ENCODE peak calls at places on chromosomes 11 and 22, in six cellular contexts. Z is heart left ventricle, O is IMR-90, Y is suprapubic skin, G is tibial nerve, Q is A549. N is an unnamed sample.

GRCh38 chr11:100151944-100152343 is 535.1 kb upstream of the ARHGAP42 start:
- DNase-seq in Z (no peak), O (no peak), Y (no peak), G (no peak), Q (peak), N (peak)

GRCh38 chr11:86670179-86670578 is 2.2 kb downstream of the ME3 start:
- DNase-seq in Z (no peak), O (peak), Y (no peak), G (no peak), Q (no peak), N (no peak)

GRCh38 chr11:106717222-106717621 is 301.1 kb downstream of the GUCY1A2 start:
- DNase-seq in Z (no peak), O (no peak), Y (no peak), G (no peak), Q (no peak), N (no peak)

GRCh38 chr22:36369004-36369921 is 18.5 kb downstream of the MYH9 start:
- DNase-seq in Z (no peak), O (peak), Y (no peak), G (no peak), Q (no peak), N (no peak)

GRCh38 chr11:60699282-60699681 is at the start of gene MS4A8:
- DNase-seq in Z (no peak), O (no peak), Y (no peak), G (no peak), Q (no peak), N (no peak)

GRCh38 chr22:45923812-45924211 is 53.1 kb downstream of the WNT7B start:
- DNase-seq in Z (no peak), O (no peak), Y (no peak), G (no peak), Q (no peak), N (no peak)

GRCh38 chr11:78766997-78767396 is 192.3 kb upstream of the NARS2 start:
- DNase-seq in Z (no peak), O (no peak), Y (no peak), G (no peak), Q (no peak), N (no peak)

GRCh38 chr11:10398525-10398924 is 56.5 kb upstream of the AMPD3 start:
- DNase-seq in Z (no peak), O (no peak), Y (no peak), G (peak), Q (peak), N (no peak)

GRCh38 chr11:94826415-94826814 is 58.3 kb downstream of the AMOTL1 start:
- DNase-seq in Z (no peak), O (no peak), Y (no peak), G (no peak), Q (no peak), N (no peak)

GRCh38 chr22:27149886-27150529 is 492.6 kb downstream of the MIAT start:
- DNase-seq in Z (no peak), O (peak), Y (no peak), G (no peak), Q (no peak), N (no peak)

GRCh38 chr11:128434411-128434810 is 152.9 kb downstream of the ETS1 start:
- DNase-seq in Z (no peak), O (no peak), Y (no peak), G (no peak), Q (no peak), N (no peak)

GRCh38 chr11:36354221-36355003 is 58.3 kb downstream of the PRR5L start:
- DNase-seq in Z (no peak), O (peak), Y (no peak), G (no peak), Q (no peak), N (no peak)

GRCh38 chr22:39290724-39291161 is 28.7 kb downstream of the RPL3 start:
- DNase-seq in Z (peak), O (peak), Y (no peak), G (peak), Q (peak), N (peak)

GRCh38 chr22:36860821-36861659 is at the start of gene NCF4:
- DNase-seq in Z (peak), O (no peak), Y (no peak), G (peak), Q (no peak), N (peak)

GRCh38 chr11:1147792-1148191 is 10.0 kb upstream of the MUC5AC start:
- DNase-seq in Z (no peak), O (no peak), Y (no peak), G (no peak), Q (no peak), N (no peak)

GRCh38 chr22:35066768-35067167 is 810 bp downstream of the ISX start:
- DNase-seq in Z (no peak), O (no peak), Y (peak), G (no peak), Q (no peak), N (peak)

GRCh38 chr11:96187779-96188624 is 155.0 kb downstream of the MAML2 start:
- DNase-seq in Z (no peak), O (peak), Y (no peak), G (no peak), Q (peak), N (no peak)

GRCh38 chr11:4035985-4036384 is 58.6 kb upstream of the RRM1 start:
- DNase-seq in Z (no peak), O (no peak), Y (no peak), G (no peak), Q (no peak), N (no peak)

GRCh38 chr11:115499891-115500290 is 4.3 kb downstream of the CADM1 start:
- DNase-seq in Z (no peak), O (no peak), Y (no peak), G (no peak), Q (no peak), N (no peak)

GRCh38 chr22:45042263-45042662 is 32.5 kb upstream of the PHF21B start:
- DNase-seq in Z (no peak), O (no peak), Y (no peak), G (no peak), Q (no peak), N (no peak)

GRCh38 chr22:22109693-22110466 is 127.3 kb upstream of the TOP3B start:
- DNase-seq in Z (no peak), O (no peak), Y (no peak), G (no peak), Q (no peak), N (no peak)

GRCh38 chr11:12446863-12447262 is 69.5 kb downstream of the PARVA start:
- DNase-seq in Z (no peak), O (no peak), Y (no peak), G (no peak), Q (no peak), N (no peak)

GRCh38 chr11:64134963-64135362 is 30.9 kb downstream of the MACROD1 start:
- DNase-seq in Z (no peak), O (no peak), Y (no peak), G (no peak), Q (no peak), N (no peak)

GRCh38 chr11:116459233-116459632 is 313.6 kb downstream of the BUD13 start:
- DNase-seq in Z (no peak), O (no peak), Y (no peak), G (no peak), Q (no peak), N (peak)

GRCh38 chr11:18479063-18479462 is 23.4 kb downstream of the LDHAL6A start:
- DNase-seq in Z (no peak), O (no peak), Y (no peak), G (no peak), Q (no peak), N (no peak)
- H3K4me3 ChIP-seq in Z (no peak), O (no peak), Y (no peak), G (no peak), Q (no peak), N (no peak)

DNA sequence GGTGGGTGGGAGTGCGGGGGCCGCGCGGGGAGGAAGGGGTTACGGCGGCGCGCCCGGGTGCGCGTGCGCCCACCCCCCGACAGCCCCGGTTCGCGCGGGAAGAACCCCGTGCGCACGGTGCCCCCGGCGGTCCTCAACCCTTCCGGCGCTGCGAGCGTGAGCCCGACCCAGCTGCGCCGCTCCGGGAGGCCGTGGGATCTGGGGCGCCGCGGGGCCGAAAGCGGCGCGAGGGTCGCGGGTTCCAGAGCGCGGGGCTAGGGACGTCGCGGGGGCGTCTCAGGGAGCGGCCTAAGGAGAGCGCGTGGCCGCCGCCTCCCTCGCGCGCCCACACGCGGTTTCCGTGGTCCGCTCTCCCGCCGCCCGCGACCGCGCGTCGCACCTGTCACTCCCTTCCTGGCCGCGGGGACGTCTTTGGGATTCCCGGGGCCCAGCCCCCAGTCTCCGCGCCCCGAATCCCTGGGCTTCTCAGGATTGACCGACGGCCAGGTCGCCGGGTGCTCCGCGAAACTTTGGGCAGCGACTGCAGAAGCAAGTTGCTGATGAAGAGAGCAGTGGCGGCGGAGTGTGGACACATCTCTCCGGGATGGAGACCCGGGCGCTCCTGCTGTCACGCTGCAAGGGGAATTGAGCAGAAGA is 582 bp downstream of the SREBF2 start:
- DNase-seq in Z (peak), O (no peak), Y (peak), G (peak), Q (peak), N (no peak)
- TF ChIP-seq CTCF in Z (no peak), O (no peak), Y (no peak), G (no peak), Q (no peak), N (no peak)

GRCh38 chr11:27362749-27363575 is at the start of gene CCDC34:
- DNase-seq in Z (peak), O (peak), Y (peak), G (peak), Q (peak), N (peak)
- TF ChIP-seq POLR2A in Z (no peak), O (no peak), Y (no peak), G (no peak), Q (peak), N (no peak)

GRCh38 chr11:132943325-132943736 is 589.0 kb downstream of the OPCML start:
- DNase-seq in Z (no peak), O (no peak), Y (no peak), G (no peak), Q (no peak), N (no peak)
- H3K4me3 ChIP-seq in Z (no peak), O (peak), Y (peak), G (peak), Q (no peak), N (no peak)

GRCh38 chr22:50525991-50526848 is 822 bp upstream of the SCO2 start:
- DNase-seq in Z (peak), O (peak), Y (peak), G (peak), Q (peak), N (peak)
- TF ChIP-seq CTCF in Z (peak), O (peak), Y (peak), G (peak), Q (peak), N (no peak)

DNA sequence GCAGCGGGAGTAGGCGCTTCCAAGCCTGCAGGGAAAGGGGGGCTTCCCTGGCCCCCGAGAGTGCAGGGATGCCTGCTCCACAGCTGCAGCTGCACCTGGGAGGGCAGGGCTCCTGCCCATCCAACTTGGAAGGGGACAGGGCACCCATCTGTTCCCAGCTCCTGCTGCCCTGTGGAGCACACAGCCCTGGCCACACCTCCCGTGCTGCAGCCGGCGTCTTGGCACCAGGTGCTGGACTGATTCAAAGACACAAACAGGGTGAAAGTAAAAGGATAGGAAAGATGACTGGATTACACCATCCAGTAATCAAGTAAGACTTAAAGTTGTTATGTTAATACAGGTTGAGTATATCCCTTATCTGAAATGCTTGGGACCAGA is 14.8 kb downstream of the NPAT start:
- DNase-seq in Z (no peak), O (no peak), Y (no peak), G (no peak), Q (no peak), N (no peak)
- TF ChIP-seq POLR2A in Z (no peak), O (no peak), Y (no peak), G (no peak), Q (no peak), N (no peak)

DNA sequence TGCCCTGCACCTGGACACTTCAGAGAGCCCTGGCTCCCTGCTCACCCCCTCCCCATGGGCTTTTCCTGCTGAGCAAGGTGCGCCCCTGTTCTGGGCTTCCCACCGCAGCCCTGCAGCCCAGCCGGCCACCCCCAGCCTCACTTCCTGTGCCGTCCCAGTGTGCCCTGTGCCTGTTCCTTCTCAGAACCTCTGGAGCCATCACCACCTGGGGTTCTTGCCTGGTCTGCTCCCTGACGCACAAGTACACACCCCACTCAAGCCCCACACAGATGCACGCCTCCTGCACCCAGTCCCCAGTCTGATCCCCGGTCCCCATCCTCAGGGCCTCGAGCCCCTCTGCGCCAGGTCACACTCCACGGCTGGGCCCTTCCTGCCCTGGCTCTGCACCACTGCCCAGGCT is 23.9 kb upstream of the DGCR8 start:
- DNase-seq in Z (no peak), O (no peak), Y (no peak), G (no peak), Q (no peak), N (no peak)
- H3K4me3 ChIP-seq in Z (no peak), O (no peak), Y (no peak), G (no peak), Q (no peak), N (no peak)

GRCh38 chr11:134055029-134055428 is 13.8 kb upstream of the JAM3 start:
- DNase-seq in Z (no peak), O (no peak), Y (peak), G (no peak), Q (no peak), N (no peak)

GRCh38 chr11:134052988-134053945 is 15.6 kb upstream of the JAM3 start:
- DNase-seq in Z (no peak), O (no peak), Y (peak), G (no peak), Q (no peak), N (no peak)

GRCh38 chr11:134050541-134051383 is 18.1 kb upstream of the JAM3 start:
- DNase-seq in Z (peak), O (peak), Y (peak), G (peak), Q (peak), N (no peak)

GRCh38 chr11:134049303-134049702 is 19.6 kb upstream of the JAM3 start:
- DNase-seq in Z (no peak), O (no peak), Y (peak), G (no peak), Q (no peak), N (peak)

DNA sequence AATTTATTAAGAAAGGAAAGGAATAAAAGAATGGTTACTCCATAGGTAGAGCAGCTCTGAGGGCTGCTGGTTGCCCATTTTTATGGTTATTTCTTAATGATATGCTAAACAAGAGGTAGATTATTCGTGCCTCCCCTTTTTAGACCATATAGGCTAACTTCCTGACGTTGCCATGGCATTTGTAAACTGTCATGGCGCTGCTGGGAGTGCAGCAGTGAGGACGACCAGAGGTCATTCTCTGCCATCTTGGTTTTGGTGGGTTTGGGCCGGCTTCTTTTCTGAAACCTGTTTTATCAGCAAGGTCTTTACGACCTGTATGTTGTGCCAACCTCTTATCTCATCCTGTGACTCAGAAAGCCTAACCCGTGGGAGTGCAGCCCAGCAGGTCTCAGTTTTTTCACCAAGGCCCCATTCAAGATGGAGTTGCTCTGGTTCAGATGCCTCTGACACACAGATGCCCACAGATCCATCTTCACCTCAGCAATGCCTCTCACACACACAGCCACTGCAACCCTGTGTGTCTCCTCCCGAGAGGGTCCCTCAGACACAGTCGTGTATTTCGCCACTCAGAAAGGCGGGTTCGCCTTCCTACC is 16.4 kb upstream of the JAM3 start:
- DNase-seq in Z (no peak), O (peak), Y (no peak), G (no peak), Q (no peak), N (no peak)
- TF ChIP-seq CTCF in Z (no peak), O (no peak), Y (no peak), G (no peak), Q (no peak), N (no peak)

DNA sequence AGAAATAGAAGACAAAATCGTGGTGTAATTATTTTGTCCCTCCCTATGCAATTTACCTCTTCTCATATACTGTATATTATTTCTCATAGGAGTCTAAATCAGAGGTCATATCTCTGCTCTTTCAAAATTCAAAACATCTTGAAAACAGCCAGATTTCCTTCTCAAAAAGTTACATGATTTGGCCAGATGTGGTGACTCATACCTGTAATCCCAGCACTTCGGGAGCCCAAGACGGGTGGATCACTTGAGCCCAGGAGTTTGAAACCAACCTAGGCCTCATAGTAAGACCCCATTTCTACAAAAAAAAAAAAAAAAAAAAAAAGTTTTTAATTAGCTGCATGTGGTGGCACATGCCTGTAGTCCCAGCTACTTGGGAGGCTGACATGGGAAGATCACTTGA is 29.0 kb upstream of the DNAJB7 start:
- DNase-seq in Z (no peak), O (peak), Y (no peak), G (no peak), Q (no peak), N (no peak)
- TF ChIP-seq POLR2A in Z (no peak), O (no peak), Y (no peak), G (no peak), Q (no peak), N (no peak)

N was measured in lower leg skin.